ENCODE peak calls at places on chromosomes 16 and 17, in six cellular contexts. One of them, this sample, is unnamed.

GRCh38 chr17:18877104-18877503 is 19.2 kb downstream of the PRPSAP2 start:
- DNase-seq in neural progenitor cell: no peak
- DNase-seq in left ventricle myocardium inferior: no peak
- DNase-seq in fibroblast of lung: peak; percentile 60
- DNase-seq in mammary epithelial cell: peak; percentile 43
- DNase-seq in iPS DF 6.9: no peak
- DNase-seq in this sample: no peak

GRCh38 chr17:34370997-34371395 is 8.0 kb upstream of the CCL1 start:
- DNase-seq in iPS DF 6.9: no peak
- DNase-seq in fibroblast of lung: no peak
- DNase-seq in left ventricle myocardium inferior: no peak
- DNase-seq in mammary epithelial cell: peak; percentile 17
- DNase-seq in neural progenitor cell: no peak
- DNase-seq in this sample: no peak

GRCh38 chr16:11677451-11677951 is 9.2 kb downstream of the SNN start:
- DNase-seq in fibroblast of lung: peak; percentile 19
- DNase-seq in neural progenitor cell: no peak
- DNase-seq in left ventricle myocardium inferior: no peak
- DNase-seq in iPS DF 6.9: no peak
- DNase-seq in mammary epithelial cell: peak; percentile 31
- DNase-seq in this sample: no peak

GRCh38 chr17:39678340-39679116 is 9.3 kb downstream of the PGAP3 start:
- DNase-seq in iPS DF 6.9: no peak
- DNase-seq in left ventricle myocardium inferior: no peak
- DNase-seq in mammary epithelial cell: no peak
- DNase-seq in neural progenitor cell: no peak
- DNase-seq in fibroblast of lung: no peak
- DNase-seq in this sample: no peak

GRCh38 chr17:33234930-33235685 is 58.0 kb downstream of the ASIC2 start:
- DNase-seq in fibroblast of lung: peak; percentile 97
- DNase-seq in mammary epithelial cell: peak; percentile 97
- DNase-seq in iPS DF 6.9: no peak
- DNase-seq in neural progenitor cell: no peak
- DNase-seq in left ventricle myocardium inferior: peak; percentile 54
- DNase-seq in this sample: no peak

GRCh38 chr16:31484491-31485171 is 1.7 kb downstream of the SLC5A2 start:
- DNase-seq in mammary epithelial cell: peak; percentile 36
- DNase-seq in left ventricle myocardium inferior: no peak
- DNase-seq in iPS DF 6.9: no peak
- DNase-seq in fibroblast of lung: peak; percentile 45
- DNase-seq in neural progenitor cell: peak; percentile 27
- DNase-seq in this sample: no peak

GRCh38 chr17:42781639-42782401 is 1.4 kb downstream of the WNK4 start:
- DNase-seq in mammary epithelial cell: no peak
- DNase-seq in left ventricle myocardium inferior: no peak
- DNase-seq in fibroblast of lung: peak; percentile 36
- DNase-seq in iPS DF 6.9: no peak
- DNase-seq in neural progenitor cell: no peak
- DNase-seq in this sample: no peak

GRCh38 chr16:51121009-51121347 is 30.1 kb downstream of the SALL1 start:
- DNase-seq in iPS DF 6.9: no peak
- DNase-seq in mammary epithelial cell: no peak
- DNase-seq in neural progenitor cell: no peak
- DNase-seq in left ventricle myocardium inferior: no peak
- DNase-seq in fibroblast of lung: no peak
- DNase-seq in this sample: no peak

GRCh38 chr17:76379275-76379641 is 5.2 kb upstream of the SPHK1 start:
- DNase-seq in neural progenitor cell: no peak
- DNase-seq in mammary epithelial cell: no peak
- DNase-seq in left ventricle myocardium inferior: no peak
- DNase-seq in fibroblast of lung: no peak
- DNase-seq in iPS DF 6.9: no peak
- DNase-seq in this sample: no peak
- H3K27ac ChIP-seq in neural progenitor cell: no peak overlapping the region
- H3K27ac ChIP-seq in mammary epithelial cell: no peak overlapping the region
- H3K27ac ChIP-seq in left ventricle myocardium inferior: no peak overlapping the region
- H3K27ac ChIP-seq in fibroblast of lung: no peak overlapping the region
- H3K27ac ChIP-seq in iPS DF 6.9: no peak overlapping the region
- H3K27ac ChIP-seq in this sample: no peak overlapping the region

GRCh38 chr16:86495357-86495701 is 15.0 kb upstream of the FOXF1 start:
- DNase-seq in left ventricle myocardium inferior: no peak
- DNase-seq in neural progenitor cell: no peak
- DNase-seq in mammary epithelial cell: no peak
- DNase-seq in fibroblast of lung: no peak
- DNase-seq in iPS DF 6.9: no peak
- DNase-seq in this sample: no peak
- H3K27ac ChIP-seq in left ventricle myocardium inferior: no peak overlapping the region
- H3K27ac ChIP-seq in neural progenitor cell: no peak overlapping the region
- H3K27ac ChIP-seq in mammary epithelial cell: no peak overlapping the region
- H3K27ac ChIP-seq in fibroblast of lung: no peak overlapping the region
- H3K27ac ChIP-seq in iPS DF 6.9: no peak overlapping the region
- H3K27ac ChIP-seq in this sample: no peak overlapping the region

DNA sequence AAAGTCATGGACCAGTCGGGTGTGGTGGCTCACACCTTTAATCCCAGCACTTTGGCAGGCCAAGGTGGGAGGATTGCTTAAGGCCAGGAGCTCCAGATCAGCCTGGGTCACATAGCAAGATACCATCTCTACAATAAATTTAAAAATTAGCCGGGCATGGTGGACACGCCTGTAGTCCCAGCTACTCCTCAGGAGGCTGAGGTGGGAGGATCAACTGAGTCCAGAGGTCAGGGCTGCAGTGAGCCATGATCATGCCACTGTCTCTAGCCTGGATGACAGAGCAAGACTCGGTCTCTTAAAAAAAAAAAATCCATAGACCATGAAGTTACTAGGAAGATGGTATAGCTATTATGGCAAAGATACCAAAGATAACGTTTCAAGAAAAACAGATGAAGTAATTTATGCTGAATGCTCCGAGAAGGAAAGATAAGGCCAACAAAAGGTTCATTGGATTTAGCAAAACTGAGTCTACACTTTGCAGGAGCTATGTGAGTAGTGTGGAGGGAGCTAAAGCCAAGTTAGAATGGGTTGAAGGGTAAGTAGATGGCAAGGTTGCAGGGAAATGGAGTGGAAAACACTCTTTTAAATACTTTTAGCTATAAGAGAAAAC is 11.7 kb downstream of the TRIM37 start:
- DNase-seq in left ventricle myocardium inferior: no peak
- DNase-seq in neural progenitor cell: no peak
- DNase-seq in fibroblast of lung: no peak
- DNase-seq in mammary epithelial cell: no peak
- DNase-seq in iPS DF 6.9: no peak
- DNase-seq in this sample: no peak
- H3K27ac ChIP-seq in left ventricle myocardium inferior: peak overlapping the region; percentile 70
- H3K27ac ChIP-seq in neural progenitor cell: no peak overlapping the region
- H3K27ac ChIP-seq in fibroblast of lung: peak overlapping the region; percentile 57
- H3K27ac ChIP-seq in mammary epithelial cell: peak overlapping the region; percentile 74
- H3K27ac ChIP-seq in iPS DF 6.9: no peak overlapping the region
- H3K27ac ChIP-seq in this sample: no peak overlapping the region

GRCh38 chr16:15037745-15038144 is 18.1 kb downstream of the NTAN1 start:
- DNase-seq in fibroblast of lung: no peak
- DNase-seq in mammary epithelial cell: no peak
- DNase-seq in left ventricle myocardium inferior: no peak
- DNase-seq in neural progenitor cell: no peak
- DNase-seq in iPS DF 6.9: no peak
- DNase-seq in this sample: no peak

GRCh38 chr16:15033309-15033707 is 22.6 kb downstream of the NTAN1 start:
- DNase-seq in mammary epithelial cell: no peak
- DNase-seq in iPS DF 6.9: no peak
- DNase-seq in left ventricle myocardium inferior: peak; percentile 77
- DNase-seq in neural progenitor cell: no peak
- DNase-seq in fibroblast of lung: no peak
- DNase-seq in this sample: no peak

GRCh38 chr16:15034266-15035162 is 21.4 kb downstream of the NTAN1 start:
- DNase-seq in mammary epithelial cell: no peak
- DNase-seq in fibroblast of lung: no peak
- DNase-seq in iPS DF 6.9: no peak
- DNase-seq in left ventricle myocardium inferior: no peak
- DNase-seq in neural progenitor cell: no peak
- DNase-seq in this sample: no peak

GRCh38 chr16:15037003-15037402 is 18.9 kb downstream of the NTAN1 start:
- DNase-seq in fibroblast of lung: no peak
- DNase-seq in neural progenitor cell: no peak
- DNase-seq in iPS DF 6.9: no peak
- DNase-seq in left ventricle myocardium inferior: no peak
- DNase-seq in mammary epithelial cell: no peak
- DNase-seq in this sample: no peak

GRCh38 chr16:15035163-15035729 is 20.6 kb downstream of the NTAN1 start:
- DNase-seq in iPS DF 6.9: no peak
- DNase-seq in left ventricle myocardium inferior: no peak
- DNase-seq in fibroblast of lung: no peak
- DNase-seq in neural progenitor cell: no peak
- DNase-seq in mammary epithelial cell: no peak
- DNase-seq in this sample: no peak
- H3K27ac ChIP-seq in iPS DF 6.9: no peak overlapping the region
- H3K27ac ChIP-seq in left ventricle myocardium inferior: peak overlapping the region; percentile 73
- H3K27ac ChIP-seq in fibroblast of lung: no peak overlapping the region
- H3K27ac ChIP-seq in neural progenitor cell: no peak overlapping the region
- H3K27ac ChIP-seq in mammary epithelial cell: no peak overlapping the region
- H3K27ac ChIP-seq in this sample: peak overlapping the region; percentile 1

GRCh38 chr17:77228224-77229215 is 87.8 kb downstream of the SEC14L1 start:
- DNase-seq in mammary epithelial cell: no peak
- DNase-seq in fibroblast of lung: no peak
- DNase-seq in left ventricle myocardium inferior: no peak
- DNase-seq in iPS DF 6.9: no peak
- DNase-seq in neural progenitor cell: peak; percentile 50
- DNase-seq in this sample: no peak

GRCh38 chr17:77222356-77222755 is 81.6 kb downstream of the SEC14L1 start:
- DNase-seq in iPS DF 6.9: no peak
- DNase-seq in fibroblast of lung: peak; percentile 28
- DNase-seq in left ventricle myocardium inferior: no peak
- DNase-seq in neural progenitor cell: no peak
- DNase-seq in mammary epithelial cell: no peak
- DNase-seq in this sample: no peak

GRCh38 chr17:77223642-77224420 is 83.1 kb downstream of the SEC14L1 start:
- DNase-seq in mammary epithelial cell: no peak
- DNase-seq in left ventricle myocardium inferior: no peak
- DNase-seq in fibroblast of lung: no peak
- DNase-seq in iPS DF 6.9: no peak
- DNase-seq in neural progenitor cell: no peak
- DNase-seq in this sample: no peak

GRCh38 chr17:77227461-77228223 is 86.9 kb downstream of the SEC14L1 start:
- DNase-seq in neural progenitor cell: no peak
- DNase-seq in fibroblast of lung: no peak
- DNase-seq in mammary epithelial cell: no peak
- DNase-seq in left ventricle myocardium inferior: no peak
- DNase-seq in iPS DF 6.9: no peak
- DNase-seq in this sample: no peak

DNA sequence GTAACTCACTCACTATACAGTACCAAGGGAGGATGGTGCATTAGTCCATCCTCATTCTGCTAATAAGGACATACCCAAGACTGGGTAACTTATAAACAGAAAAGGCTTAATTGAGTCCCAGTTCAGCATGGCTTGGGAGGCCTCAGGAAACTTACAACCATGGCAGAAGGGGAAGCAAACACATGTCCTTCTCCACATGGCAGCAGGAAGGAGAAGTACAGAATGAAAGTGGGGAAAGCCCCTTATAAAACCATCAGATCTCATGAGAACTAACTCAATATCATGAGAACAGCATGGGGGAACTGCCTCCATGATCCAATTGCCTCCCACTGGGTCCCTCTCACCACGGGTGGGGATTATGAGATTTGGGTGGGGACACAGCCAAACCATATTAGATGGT is 84.5 kb downstream of the SEC14L1 start:
- DNase-seq in neural progenitor cell: no peak
- DNase-seq in iPS DF 6.9: no peak
- DNase-seq in left ventricle myocardium inferior: no peak
- DNase-seq in mammary epithelial cell: no peak
- DNase-seq in fibroblast of lung: no peak
- DNase-seq in this sample: no peak
- H3K27ac ChIP-seq in neural progenitor cell: no peak overlapping the region
- H3K27ac ChIP-seq in iPS DF 6.9: no peak overlapping the region
- H3K27ac ChIP-seq in left ventricle myocardium inferior: peak overlapping the region; percentile 15
- H3K27ac ChIP-seq in mammary epithelial cell: no peak overlapping the region
- H3K27ac ChIP-seq in fibroblast of lung: no peak overlapping the region
- H3K27ac ChIP-seq in this sample: no peak overlapping the region

GRCh38 chr16:4962716-4963115 is 4.6 kb downstream of the SEC14L5 start:
- DNase-seq in left ventricle myocardium inferior: no peak
- DNase-seq in neural progenitor cell: no peak
- DNase-seq in iPS DF 6.9: no peak
- DNase-seq in fibroblast of lung: no peak
- DNase-seq in mammary epithelial cell: no peak
- DNase-seq in this sample: no peak

GRCh38 chr16:4970010-4970409 is 11.9 kb downstream of the SEC14L5 start:
- DNase-seq in iPS DF 6.9: no peak
- DNase-seq in mammary epithelial cell: no peak
- DNase-seq in fibroblast of lung: no peak
- DNase-seq in left ventricle myocardium inferior: no peak
- DNase-seq in neural progenitor cell: peak; percentile 76
- DNase-seq in this sample: no peak

GRCh38 chr16:4968879-4969278 is 10.7 kb downstream of the SEC14L5 start:
- DNase-seq in neural progenitor cell: peak; percentile 70
- DNase-seq in left ventricle myocardium inferior: no peak
- DNase-seq in fibroblast of lung: no peak
- DNase-seq in iPS DF 6.9: no peak
- DNase-seq in mammary epithelial cell: no peak
- DNase-seq in this sample: no peak

GRCh38 chr16:4966736-4967453 is 8.8 kb downstream of the SEC14L5 start:
- DNase-seq in left ventricle myocardium inferior: no peak
- DNase-seq in iPS DF 6.9: no peak
- DNase-seq in neural progenitor cell: no peak
- DNase-seq in fibroblast of lung: no peak
- DNase-seq in mammary epithelial cell: no peak
- DNase-seq in this sample: no peak
- H3K27ac ChIP-seq in left ventricle myocardium inferior: no peak overlapping the region
- H3K27ac ChIP-seq in iPS DF 6.9: no peak overlapping the region
- H3K27ac ChIP-seq in neural progenitor cell: no peak overlapping the region
- H3K27ac ChIP-seq in fibroblast of lung: no peak overlapping the region
- H3K27ac ChIP-seq in mammary epithelial cell: no peak overlapping the region
- H3K27ac ChIP-seq in this sample: no peak overlapping the region

GRCh38 chr17:72837335-72837734 is 255.2 kb downstream of the SLC39A11 start:
- DNase-seq in left ventricle myocardium inferior: no peak
- DNase-seq in fibroblast of lung: no peak
- DNase-seq in mammary epithelial cell: no peak
- DNase-seq in iPS DF 6.9: no peak
- DNase-seq in neural progenitor cell: peak; percentile 36
- DNase-seq in this sample: no peak
- H3K27ac ChIP-seq in left ventricle myocardium inferior: no peak overlapping the region
- H3K27ac ChIP-seq in fibroblast of lung: no peak overlapping the region
- H3K27ac ChIP-seq in mammary epithelial cell: no peak overlapping the region
- H3K27ac ChIP-seq in iPS DF 6.9: no peak overlapping the region
- H3K27ac ChIP-seq in neural progenitor cell: no peak overlapping the region
- H3K27ac ChIP-seq in this sample: no peak overlapping the region

DNA sequence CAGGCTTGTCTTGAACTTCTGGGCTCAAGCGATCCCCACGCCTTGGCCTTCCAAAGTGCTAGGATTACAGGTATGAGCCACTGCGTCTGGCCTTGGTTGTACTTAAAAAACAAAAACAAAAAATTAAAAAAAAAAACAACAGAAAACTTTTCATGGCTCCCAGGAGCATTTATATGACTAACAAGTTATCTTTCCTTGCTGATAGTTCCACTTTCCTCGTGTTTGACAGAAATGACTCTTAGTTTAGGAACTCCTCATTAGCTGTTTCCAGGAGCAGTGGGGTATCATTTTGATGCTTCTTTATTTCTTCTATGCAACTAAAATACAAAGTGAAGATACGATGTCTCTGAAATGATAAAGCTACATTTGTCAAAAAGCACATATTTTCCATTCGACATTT is 165.4 kb downstream of the PRKCA start:
- DNase-seq in fibroblast of lung: peak; percentile 63
- DNase-seq in iPS DF 6.9: no peak
- DNase-seq in neural progenitor cell: no peak
- DNase-seq in mammary epithelial cell: no peak
- DNase-seq in left ventricle myocardium inferior: no peak
- DNase-seq in this sample: no peak
- H3K27ac ChIP-seq in fibroblast of lung: peak overlapping the region; percentile 75
- H3K27ac ChIP-seq in iPS DF 6.9: no peak overlapping the region
- H3K27ac ChIP-seq in neural progenitor cell: no peak overlapping the region
- H3K27ac ChIP-seq in mammary epithelial cell: peak overlapping the region; percentile 83
- H3K27ac ChIP-seq in left ventricle myocardium inferior: no peak overlapping the region
- H3K27ac ChIP-seq in this sample: no peak overlapping the region

This sample was measured in CD4-positive, alpha-beta T cell.